ENCODE peak calls at places on chromosomes 7 and 10, in ten cellular contexts. U is astrocyte of the spinal cord, T is GM23338, P is cardiac muscle cell, H is A549, D is bronchial epithelial cell, Y is endothelial cell, Z is AG09319, S is heart left ventricle, E is cardiac fibroblast. I is an unnamed sample.

GRCh38 chr7:116337013-116337412 is 126.7 kb downstream of the TES start:
- DNase-seq in U (no peak), P (no peak), S (no peak), D (no peak), Z (no peak), E (no peak), H (no peak), T (no peak), Y (no peak), I (no peak)

GRCh38 chr10:56318816-56319215 is 42.2 kb downstream of the ZWINT start:
- DNase-seq in Y (no peak), H (no peak), P (no peak), U (no peak), E (no peak), T (no peak), Z (no peak), S (no peak), D (peak), I (no peak)

GRCh38 chr10:976316-976715 is 11.9 kb upstream of the GTPBP4 start:
- DNase-seq in H (no peak), P (no peak), D (no peak), T (no peak), E (no peak), Z (no peak), U (no peak), S (no peak), Y (no peak), I (no peak)

GRCh38 chr10:7409732-7410168 is 1.1 kb downstream of the SFMBT2 start:
- DNase-seq in E (peak), Y (peak), H (peak), Z (no peak), D (no peak), U (peak), P (no peak), S (no peak), T (no peak), I (peak)

GRCh38 chr7:130899638-130900401 is 165.8 kb upstream of the KLF14 start:
- DNase-seq in E (no peak), D (no peak), Y (no peak), H (no peak), S (no peak), U (no peak), Z (no peak), T (no peak), P (no peak), I (no peak)

GRCh38 chr7:85489498-85489897 is 302.6 kb upstream of the SEMA3D start:
- DNase-seq in H (peak), D (peak), T (no peak), S (no peak), U (peak), Y (no peak), Z (no peak), P (no peak), E (peak), I (no peak)

GRCh38 chr7:7897509-7897908 is 71.1 kb upstream of the GLCCI1 start:
- DNase-seq in Y (no peak), U (no peak), T (peak), S (no peak), P (no peak), H (no peak), E (no peak), Z (no peak), D (no peak), I (no peak)

GRCh38 chr7:30285067-30285530 is 702 bp downstream of the ZNRF2 start:
- DNase-seq in T (peak), U (no peak), D (no peak), Y (peak), S (no peak), Z (no peak), P (peak), E (peak), H (no peak), I (peak)

GRCh38 chr7:80918909-80919721 is at the start of gene SEMA3C:
- DNase-seq in U (peak), S (peak), D (peak), E (peak), H (peak), P (peak), T (peak), Y (peak), Z (peak), I (peak)

GRCh38 chr10:75099952-75100763 is 11.3 kb upstream of the SAMD8 start:
- DNase-seq in T (peak), E (peak), S (peak), P (peak), Z (no peak), D (peak), Y (peak), U (peak), H (peak), I (peak)

GRCh38 chr10:44437837-44438752 is 53.2 kb upstream of the CXCL12 start:
- DNase-seq in E (no peak), Y (no peak), P (no peak), T (no peak), H (no peak), S (peak), Z (no peak), D (no peak), U (peak), I (no peak)

GRCh38 chr10:116098411-116099019 is 174.5 kb downstream of the GFRA1 start:
- DNase-seq in U (no peak), H (no peak), T (no peak), P (no peak), Z (no peak), D (no peak), Y (no peak), E (no peak), S (no peak), I (peak)

GRCh38 chr10:123518765-123519164 is 147.4 kb upstream of the GPR26 start:
- DNase-seq in E (no peak), P (no peak), D (no peak), Y (no peak), Z (no peak), U (no peak), T (no peak), H (no peak), S (no peak), I (no peak)

GRCh38 chr7:18508441-18509427 is 13.2 kb downstream of the HDAC9 start:
- DNase-seq in P (peak), Z (peak), S (no peak), D (peak), T (peak), U (peak), H (peak), E (peak), Y (no peak), I (no peak)

GRCh38 chr10:1102392-1102791 is 46.2 kb downstream of the WDR37 start:
- DNase-seq in U (no peak), Z (no peak), Y (no peak), D (no peak), S (no peak), P (no peak), E (no peak), H (no peak), T (no peak), I (no peak)

GRCh38 chr10:72691470-72692056 is 380 bp upstream of the MCU start:
- DNase-seq in S (no peak), P (no peak), Z (no peak), H (no peak), D (peak), U (no peak), T (peak), Y (no peak), E (no peak), I (no peak)

GRCh38 chr10:122748496-122748895 is 48.9 kb upstream of the C10orf120 start:
- DNase-seq in D (no peak), Y (no peak), P (no peak), H (no peak), S (no peak), Z (no peak), T (no peak), E (no peak), U (no peak), I (no peak)

GRCh38 chr7:55360486-55360885 is 4.7 kb upstream of the LANCL2 start:
- DNase-seq in Y (no peak), D (no peak), Z (no peak), S (no peak), U (no peak), P (no peak), H (no peak), E (peak), T (no peak), I (no peak)

GRCh38 chr7:34454381-34454780 is 203.6 kb upstream of the NPSR1 start:
- DNase-seq in U (no peak), T (peak), Y (no peak), Z (no peak), D (no peak), S (no peak), P (no peak), E (no peak), H (no peak), I (no peak)

GRCh38 chr10:111598433-111599059 is 521.7 kb downstream of the ADRA2A start:
- DNase-seq in E (peak), P (peak), T (peak), Y (peak), U (peak), D (peak), Z (peak), S (peak), H (peak), I (peak)

GRCh38 chr7:134254311-134254710 is 62.4 kb downstream of the SLC35B4 start:
- DNase-seq in E (peak), T (peak), U (peak), Y (no peak), H (peak), D (peak), S (no peak), P (no peak), Z (no peak), I (no peak)

GRCh38 chr10:32072025-32072787 is 16.0 kb upstream of the KIF5B start:
- DNase-seq in Z (no peak), D (no peak), H (no peak), E (no peak), P (no peak), S (no peak), T (peak), U (no peak), Y (no peak), I (no peak)

GRCh38 chr10:109022417-109023049 is 900.8 kb downstream of the XPNPEP1 start:
- DNase-seq in T (no peak), U (no peak), P (no peak), Z (no peak), H (no peak), E (no peak), Y (no peak), S (no peak), D (no peak), I (no peak)

GRCh38 chr7:55490099-55490498 is 82.2 kb downstream of the VOPP1 start:
- DNase-seq in U (no peak), Z (no peak), S (no peak), H (no peak), E (no peak), Y (no peak), T (no peak), D (no peak), P (no peak), I (no peak)

GRCh38 chr10:87505366-87506113 is 847 bp downstream of the MINPP1 start:
- DNase-seq in E (peak), T (peak), H (peak), Y (peak), D (peak), Z (no peak), P (peak), U (peak), S (peak), I (peak)

GRCh38 chr10:110354322-110354766 is 49.6 kb upstream of the SMNDC1 start:
- DNase-seq in H (peak), S (peak), E (peak), P (peak), Y (peak), D (peak), T (peak), U (peak), Z (peak), I (peak)

GRCh38 chr7:7696458-7697119 is 21.8 kb downstream of the RPA3 start:
- DNase-seq in Y (no peak), E (no peak), Z (no peak), D (peak), P (no peak), H (no peak), T (no peak), U (peak), S (no peak), I (no peak)

GRCh38 chr10:12844796-12845524 is 156.6 kb downstream of the CCDC3 start:
- DNase-seq in S (no peak), H (peak), P (no peak), Z (peak), Y (no peak), E (peak), D (peak), U (peak), T (no peak), I (no peak)

GRCh38 chr10:1158066-1158465 is 101.9 kb downstream of the WDR37 start:
- DNase-seq in D (no peak), T (no peak), Z (no peak), P (no peak), Y (no peak), S (no peak), E (no peak), U (no peak), H (no peak), I (no peak)

GRCh38 chr10:31602541-31603244 is 283.7 kb downstream of the ZEB1 start:
- DNase-seq in D (peak), Z (peak), U (peak), H (peak), Y (peak), T (peak), S (peak), E (peak), P (peak), I (peak)

GRCh38 chr7:149248777-149249176 is 9.3 kb downstream of the ZNF212 start:
- DNase-seq in Z (no peak), H (no peak), E (no peak), U (no peak), P (no peak), Y (no peak), D (no peak), T (no peak), S (no peak), I (no peak)

GRCh38 chr7:95472521-95473160 is 13.1 kb upstream of the ASB4 start:
- DNase-seq in U (peak), P (no peak), Y (no peak), Z (peak), S (no peak), D (peak), E (peak), H (no peak), T (no peak), I (no peak)

GRCh38 chr7:39413866-39414668 is 152.1 kb upstream of the YAE1 start:
- DNase-seq in Z (no peak), T (peak), P (peak), U (peak), E (peak), S (peak), D (peak), Y (peak), H (peak), I (peak)

GRCh38 chr10:132974886-132975881 is 32.8 kb upstream of the CFAP46 start:
- DNase-seq in Y (no peak), T (no peak), P (no peak), D (no peak), Z (no peak), U (no peak), H (no peak), S (no peak), E (peak), I (peak)

GRCh38 chr10:116554628-116555027 is 8.9 kb downstream of the PNLIP start:
- DNase-seq in T (no peak), U (no peak), H (no peak), S (no peak), Z (no peak), E (no peak), D (no peak), Y (no peak), P (no peak), I (no peak)

GRCh38 chr10:93475227-93475626 is 6.9 kb downstream of the MYOF start:
- DNase-seq in P (no peak), Z (no peak), E (no peak), D (peak), Y (no peak), T (no peak), U (no peak), S (no peak), H (no peak), I (no peak)

GRCh38 chr10:31683682-31684081 is 244.9 kb downstream of the ARHGAP12 start:
- DNase-seq in Z (no peak), D (no peak), S (no peak), E (no peak), Y (no peak), U (no peak), P (no peak), H (peak), T (peak), I (no peak)

GRCh38 chr7:134462337-134462925 is 3.5 kb upstream of the AKR1B1 start:
- DNase-seq in T (no peak), P (no peak), S (no peak), E (peak), Y (no peak), H (peak), D (peak), Z (no peak), U (peak), I (no peak)

DNA sequence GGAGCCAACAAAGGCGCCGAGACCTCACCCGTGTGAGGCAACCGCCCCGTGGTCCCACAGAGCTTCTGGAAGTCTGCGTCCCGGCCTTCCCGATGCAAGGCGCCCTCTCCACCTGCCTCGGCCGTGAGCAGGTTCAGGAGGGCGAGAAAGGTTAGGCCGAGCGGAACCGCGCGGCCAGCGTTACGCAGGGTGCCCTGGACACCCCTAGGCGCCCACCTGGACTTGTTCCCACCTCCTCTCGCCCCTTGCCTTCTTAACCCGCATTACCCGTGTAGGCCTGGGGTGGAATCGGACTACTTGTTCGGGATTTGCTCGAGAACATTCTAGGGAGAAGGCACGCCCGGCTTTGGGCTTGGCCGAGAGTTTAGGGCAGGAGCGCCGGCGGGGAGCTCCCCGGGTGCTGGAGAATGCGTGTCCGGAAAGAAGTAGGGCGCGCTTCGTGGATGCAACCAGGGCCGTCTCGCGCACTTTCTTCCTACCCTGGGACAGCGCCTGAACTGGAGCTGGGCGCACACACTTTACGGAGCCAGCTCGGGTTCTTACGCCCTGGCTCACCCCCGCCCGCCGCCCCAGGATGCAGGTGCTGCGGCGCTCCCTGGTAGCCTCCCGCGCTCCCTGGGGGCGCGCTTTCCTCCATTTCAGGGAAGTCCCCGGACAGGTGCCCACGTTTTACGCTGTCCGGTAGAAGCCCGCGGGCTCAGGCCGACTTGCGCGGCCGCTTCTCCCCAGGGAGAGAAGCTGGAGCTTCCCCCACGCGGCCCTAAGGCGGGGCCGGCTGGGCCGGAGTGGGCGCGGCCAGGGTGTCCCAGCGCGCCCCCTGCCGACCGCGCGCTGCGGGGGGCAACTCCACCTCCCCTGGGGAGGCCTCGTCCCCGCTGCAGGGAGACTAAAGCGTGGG is 74.5 kb downstream of the INSIG1 start:
- DNase-seq in D (no peak), E (no peak), H (peak), U (no peak), P (no peak), T (peak), Y (no peak), S (no peak), Z (no peak), I (no peak)
- TF ChIP-seq CTCF in D (peak), E (no peak), H (peak), U (peak), P (peak), T (peak), Y (peak), S (peak), Z (peak), I (peak)

DNA sequence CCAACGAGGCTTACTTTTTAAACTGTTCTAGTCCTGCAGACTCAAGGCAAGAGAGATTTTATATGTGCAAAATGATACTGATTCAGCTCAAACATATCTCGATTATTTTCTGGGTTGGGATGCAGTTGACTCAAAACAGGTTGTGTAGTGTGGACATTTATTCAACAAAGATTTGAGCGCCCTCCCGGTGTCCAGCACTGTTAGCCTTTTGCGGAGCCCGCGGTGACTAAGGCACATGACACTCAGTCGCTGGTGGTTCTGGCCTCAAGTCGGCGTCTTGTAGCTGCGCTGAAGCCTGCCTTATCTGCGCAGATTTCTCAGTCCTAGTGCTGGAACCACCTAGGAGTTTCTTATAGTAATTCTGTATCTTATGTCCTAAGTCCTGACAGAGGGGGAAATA is 938 bp upstream of the CADPS2 start:
- DNase-seq in Z (peak), P (peak), Y (peak), S (peak), D (peak), E (peak), H (peak), U (peak), T (peak), I (peak)
- TF ChIP-seq CTCF in Z (peak), P (peak), Y (no peak), S (no peak), D (peak), E (peak), H (no peak), U (peak), T (peak), I (no peak)

GRCh38 chr10:103854687-103855423 is 521 bp downstream of the SH3PXD2A start:
- DNase-seq in D (no peak), U (peak), T (peak), H (no peak), Y (peak), P (peak), E (no peak), Z (no peak), S (peak), I (peak)
- TF ChIP-seq CTCF in D (peak), U (no peak), T (peak), H (peak), Y (no peak), P (peak), E (peak), Z (peak), S (no peak), I (no peak)

DNA sequence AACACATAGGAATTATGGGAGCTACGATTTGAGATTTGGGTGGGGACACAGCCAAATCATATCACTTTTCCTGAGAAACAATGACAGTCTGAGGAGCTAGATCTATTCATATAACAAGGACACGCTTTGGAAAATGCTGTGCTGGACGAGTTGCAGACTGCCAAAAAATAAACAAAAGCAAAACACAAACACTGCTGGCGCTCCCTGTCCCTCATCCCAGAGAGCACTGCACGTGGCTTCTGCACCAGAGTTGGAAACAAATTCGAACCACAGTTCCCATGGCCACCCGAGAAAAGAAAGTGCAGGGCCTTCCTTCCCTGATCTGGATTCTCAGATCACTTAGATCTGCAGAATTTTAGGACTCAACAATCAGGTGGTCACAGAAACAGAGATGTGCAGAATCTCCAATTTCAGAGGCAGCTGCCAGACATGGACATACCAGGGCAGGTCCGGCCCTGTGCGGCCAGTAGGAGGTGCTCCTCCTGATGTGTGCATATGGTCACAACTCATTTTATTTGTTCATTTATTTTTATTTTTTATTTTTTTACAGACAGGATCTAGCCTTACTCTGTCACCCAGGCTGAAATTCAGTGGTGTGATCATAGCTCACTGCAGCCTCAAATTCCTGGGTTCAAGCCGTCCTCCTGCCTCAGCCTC is 35.1 kb upstream of the ECHDC3 start:
- DNase-seq in H (no peak), T (no peak), P (no peak), Y (no peak), D (no peak), U (no peak), E (no peak), S (no peak), Z (no peak), I (no peak)
- TF ChIP-seq CTCF in H (no peak), T (peak), P (no peak), Y (peak), D (no peak), U (peak), E (no peak), S (no peak), Z (no peak), I (no peak)

GRCh38 chr7:91567111-91568012 is 303.1 kb downstream of the FZD1 start:
- DNase-seq in P (no peak), T (no peak), H (no peak), Z (no peak), E (no peak), S (no peak), U (no peak), D (no peak), Y (no peak), I (no peak)

GRCh38 chr7:91569702-91570457 is 305.6 kb downstream of the FZD1 start:
- DNase-seq in S (no peak), Y (no peak), U (no peak), T (peak), E (peak), D (peak), Z (no peak), P (no peak), H (no peak), I (no peak)

GRCh38 chr7:91565499-91566331 is 301.5 kb downstream of the FZD1 start:
- DNase-seq in U (peak), Y (no peak), E (no peak), T (peak), P (no peak), D (peak), H (peak), Z (no peak), S (no peak), I (no peak)

GRCh38 chr7:91566333-91566732 is 302.1 kb downstream of the FZD1 start:
- DNase-seq in Y (no peak), U (peak), T (no peak), Z (no peak), E (no peak), P (no peak), H (no peak), S (no peak), D (no peak), I (peak)

GRCh38 chr7:91568138-91568537 is 303.9 kb downstream of the FZD1 start:
- DNase-seq in U (no peak), E (no peak), T (no peak), S (no peak), P (no peak), Y (no peak), D (no peak), Z (no peak), H (no peak), I (no peak)
- TF ChIP-seq CTCF in U (no peak), E (no peak), T (no peak), S (no peak), P (no peak), Y (no peak), D (no peak), Z (no peak), H (no peak), I (no peak)